ENCODE peak calls at places on chromosome 12, in seven cellular contexts. One of them, this sample, is unnamed.

GRCh38 chr12:48930475-48930874 is 5.2 kb upstream of the FKBP11 start:
- DNase-seq in NCI-H460: no peak
- DNase-seq in activated T-cell treated with anti-CD3 and anti-CD28 coated beads for 24 hours: no peak
- DNase-seq in activated T-helper 1 cell treated with Interleukin-2 at 50 U/mL for 16 hours: no peak
- DNase-seq in HS-27A: no peak
- DNase-seq in SW 1271: no peak
- DNase-seq in activated CD4-positive, alpha-beta T cell treated with anti-CD3 and anti-CD28 coated beads for 36 hours: no peak
- DNase-seq in this sample: no peak

GRCh38 chr12:56955631-56956256 is 1.7 kb downstream of the RDH16 start:
- DNase-seq in NCI-H460: no peak
- DNase-seq in activated T-cell treated with anti-CD3 and anti-CD28 coated beads for 24 hours: no peak
- DNase-seq in activated T-helper 1 cell treated with Interleukin-2 at 50 U/mL for 16 hours: no peak
- DNase-seq in HS-27A: no peak
- DNase-seq in SW 1271: no peak
- DNase-seq in activated CD4-positive, alpha-beta T cell treated with anti-CD3 and anti-CD28 coated beads for 36 hours: no peak
- DNase-seq in this sample: no peak

GRCh38 chr12:101850199-101850598 is 19.4 kb upstream of the GNPTAB start:
- DNase-seq in NCI-H460: no peak
- DNase-seq in activated T-cell treated with anti-CD3 and anti-CD28 coated beads for 24 hours: no peak
- DNase-seq in activated T-helper 1 cell treated with Interleukin-2 at 50 U/mL for 16 hours: no peak
- DNase-seq in HS-27A: no peak
- DNase-seq in SW 1271: no peak
- DNase-seq in activated CD4-positive, alpha-beta T cell treated with anti-CD3 and anti-CD28 coated beads for 36 hours: no peak
- DNase-seq in this sample: no peak

GRCh38 chr12:107329569-107330324 is 236.4 kb upstream of the CRY1 start:
- DNase-seq in NCI-H460: no peak
- DNase-seq in activated T-cell treated with anti-CD3 and anti-CD28 coated beads for 24 hours: no peak
- DNase-seq in activated T-helper 1 cell treated with Interleukin-2 at 50 U/mL for 16 hours: no peak
- DNase-seq in HS-27A: no peak
- DNase-seq in SW 1271: no peak
- DNase-seq in activated CD4-positive, alpha-beta T cell treated with anti-CD3 and anti-CD28 coated beads for 36 hours: no peak
- DNase-seq in this sample: no peak

GRCh38 chr12:12803186-12803585 is 10.0 kb upstream of the DDX47 start:
- DNase-seq in NCI-H460: peak
- DNase-seq in activated T-cell treated with anti-CD3 and anti-CD28 coated beads for 24 hours: no peak
- DNase-seq in activated T-helper 1 cell treated with Interleukin-2 at 50 U/mL for 16 hours: peak
- DNase-seq in HS-27A: no peak
- DNase-seq in SW 1271: peak
- DNase-seq in activated CD4-positive, alpha-beta T cell treated with anti-CD3 and anti-CD28 coated beads for 36 hours: peak
- DNase-seq in this sample: no peak

GRCh38 chr12:211142-211465 is 2.9 kb downstream of the SLC6A12 start:
- DNase-seq in NCI-H460: no peak
- DNase-seq in activated T-cell treated with anti-CD3 and anti-CD28 coated beads for 24 hours: no peak
- DNase-seq in activated T-helper 1 cell treated with Interleukin-2 at 50 U/mL for 16 hours: no peak
- DNase-seq in HS-27A: no peak
- DNase-seq in SW 1271: no peak
- DNase-seq in activated CD4-positive, alpha-beta T cell treated with anti-CD3 and anti-CD28 coated beads for 36 hours: no peak
- DNase-seq in this sample: no peak

GRCh38 chr12:45299132-45299692 is 83.3 kb downstream of the ANO6 start:
- DNase-seq in NCI-H460: no peak
- DNase-seq in activated T-cell treated with anti-CD3 and anti-CD28 coated beads for 24 hours: no peak
- DNase-seq in activated T-helper 1 cell treated with Interleukin-2 at 50 U/mL for 16 hours: no peak
- DNase-seq in HS-27A: peak
- DNase-seq in SW 1271: peak
- DNase-seq in activated CD4-positive, alpha-beta T cell treated with anti-CD3 and anti-CD28 coated beads for 36 hours: no peak
- DNase-seq in this sample: no peak

GRCh38 chr12:46546634-46547273 is 174.2 kb upstream of the SLC38A2 start:
- DNase-seq in NCI-H460: no peak
- DNase-seq in activated T-cell treated with anti-CD3 and anti-CD28 coated beads for 24 hours: no peak
- DNase-seq in activated T-helper 1 cell treated with Interleukin-2 at 50 U/mL for 16 hours: no peak
- DNase-seq in HS-27A: no peak
- DNase-seq in SW 1271: no peak
- DNase-seq in activated CD4-positive, alpha-beta T cell treated with anti-CD3 and anti-CD28 coated beads for 36 hours: peak
- DNase-seq in this sample: no peak

GRCh38 chr12:76942276-76942675 is 63.5 kb upstream of the CSRP2 start:
- DNase-seq in NCI-H460: no peak
- DNase-seq in activated T-cell treated with anti-CD3 and anti-CD28 coated beads for 24 hours: no peak
- DNase-seq in activated T-helper 1 cell treated with Interleukin-2 at 50 U/mL for 16 hours: no peak
- DNase-seq in HS-27A: no peak
- DNase-seq in SW 1271: no peak
- DNase-seq in activated CD4-positive, alpha-beta T cell treated with anti-CD3 and anti-CD28 coated beads for 36 hours: no peak
- DNase-seq in this sample: no peak

GRCh38 chr12:105773501-105773900 is 365.3 kb downstream of the NUAK1 start:
- DNase-seq in NCI-H460: no peak
- DNase-seq in activated T-cell treated with anti-CD3 and anti-CD28 coated beads for 24 hours: no peak
- DNase-seq in activated T-helper 1 cell treated with Interleukin-2 at 50 U/mL for 16 hours: no peak
- DNase-seq in HS-27A: no peak
- DNase-seq in SW 1271: no peak
- DNase-seq in activated CD4-positive, alpha-beta T cell treated with anti-CD3 and anti-CD28 coated beads for 36 hours: no peak
- DNase-seq in this sample: no peak

GRCh38 chr12:40446385-40446784 is 221.6 kb downstream of the LRRK2 start:
- DNase-seq in NCI-H460: peak
- DNase-seq in activated T-cell treated with anti-CD3 and anti-CD28 coated beads for 24 hours: no peak
- DNase-seq in activated T-helper 1 cell treated with Interleukin-2 at 50 U/mL for 16 hours: no peak
- DNase-seq in HS-27A: no peak
- DNase-seq in SW 1271: peak
- DNase-seq in activated CD4-positive, alpha-beta T cell treated with anti-CD3 and anti-CD28 coated beads for 36 hours: no peak
- DNase-seq in this sample: no peak

GRCh38 chr12:5648692-5649338 is 216.9 kb downstream of the NTF3 start:
- DNase-seq in NCI-H460: peak
- DNase-seq in activated T-cell treated with anti-CD3 and anti-CD28 coated beads for 24 hours: no peak
- DNase-seq in activated T-helper 1 cell treated with Interleukin-2 at 50 U/mL for 16 hours: no peak
- DNase-seq in HS-27A: no peak
- DNase-seq in SW 1271: peak
- DNase-seq in activated CD4-positive, alpha-beta T cell treated with anti-CD3 and anti-CD28 coated beads for 36 hours: no peak
- DNase-seq in this sample: no peak

GRCh38 chr12:86551146-86551571 is 295.0 kb upstream of the MGAT4C start:
- DNase-seq in NCI-H460: no peak
- DNase-seq in activated T-cell treated with anti-CD3 and anti-CD28 coated beads for 24 hours: no peak
- DNase-seq in activated T-helper 1 cell treated with Interleukin-2 at 50 U/mL for 16 hours: no peak
- DNase-seq in HS-27A: no peak
- DNase-seq in SW 1271: no peak
- DNase-seq in activated CD4-positive, alpha-beta T cell treated with anti-CD3 and anti-CD28 coated beads for 36 hours: no peak
- DNase-seq in this sample: no peak

GRCh38 chr12:22275847-22276246 is 58.7 kb downstream of the ST8SIA1 start:
- DNase-seq in NCI-H460: no peak
- DNase-seq in activated T-cell treated with anti-CD3 and anti-CD28 coated beads for 24 hours: no peak
- DNase-seq in activated T-helper 1 cell treated with Interleukin-2 at 50 U/mL for 16 hours: no peak
- DNase-seq in HS-27A: peak
- DNase-seq in SW 1271: peak
- DNase-seq in activated CD4-positive, alpha-beta T cell treated with anti-CD3 and anti-CD28 coated beads for 36 hours: no peak
- DNase-seq in this sample: no peak

GRCh38 chr12:113581342-113581741 is 109.7 kb upstream of the LHX5 start:
- DNase-seq in NCI-H460: no peak
- DNase-seq in activated T-cell treated with anti-CD3 and anti-CD28 coated beads for 24 hours: no peak
- DNase-seq in activated T-helper 1 cell treated with Interleukin-2 at 50 U/mL for 16 hours: no peak
- DNase-seq in HS-27A: no peak
- DNase-seq in SW 1271: no peak
- DNase-seq in activated CD4-positive, alpha-beta T cell treated with anti-CD3 and anti-CD28 coated beads for 36 hours: no peak
- DNase-seq in this sample: no peak

GRCh38 chr12:52528641-52529143 is 8.5 kb upstream of the KRT5 start:
- DNase-seq in NCI-H460: no peak
- DNase-seq in activated T-cell treated with anti-CD3 and anti-CD28 coated beads for 24 hours: no peak
- DNase-seq in activated T-helper 1 cell treated with Interleukin-2 at 50 U/mL for 16 hours: no peak
- DNase-seq in HS-27A: no peak
- DNase-seq in SW 1271: no peak
- DNase-seq in activated CD4-positive, alpha-beta T cell treated with anti-CD3 and anti-CD28 coated beads for 36 hours: no peak
- DNase-seq in this sample: no peak

GRCh38 chr12:52633383-52633782 is 15.0 kb upstream of the KRT73 start:
- DNase-seq in NCI-H460: no peak
- DNase-seq in activated T-cell treated with anti-CD3 and anti-CD28 coated beads for 24 hours: no peak
- DNase-seq in activated T-helper 1 cell treated with Interleukin-2 at 50 U/mL for 16 hours: no peak
- DNase-seq in HS-27A: no peak
- DNase-seq in SW 1271: no peak
- DNase-seq in activated CD4-positive, alpha-beta T cell treated with anti-CD3 and anti-CD28 coated beads for 36 hours: no peak
- DNase-seq in this sample: no peak

GRCh38 chr12:105347486-105347885 is 17.0 kb downstream of the C12orf75 start:
- DNase-seq in NCI-H460: no peak
- DNase-seq in activated T-cell treated with anti-CD3 and anti-CD28 coated beads for 24 hours: no peak
- DNase-seq in activated T-helper 1 cell treated with Interleukin-2 at 50 U/mL for 16 hours: no peak
- DNase-seq in HS-27A: no peak
- DNase-seq in SW 1271: no peak
- DNase-seq in activated CD4-positive, alpha-beta T cell treated with anti-CD3 and anti-CD28 coated beads for 36 hours: no peak
- DNase-seq in this sample: no peak

GRCh38 chr12:109304485-109304884 is 4.6 kb downstream of the FOXN4 start:
- DNase-seq in NCI-H460: no peak
- DNase-seq in activated T-cell treated with anti-CD3 and anti-CD28 coated beads for 24 hours: no peak
- DNase-seq in activated T-helper 1 cell treated with Interleukin-2 at 50 U/mL for 16 hours: no peak
- DNase-seq in HS-27A: no peak
- DNase-seq in SW 1271: no peak
- DNase-seq in activated CD4-positive, alpha-beta T cell treated with anti-CD3 and anti-CD28 coated beads for 36 hours: no peak
- DNase-seq in this sample: no peak

GRCh38 chr12:12327802-12328201 is 22.2 kb downstream of the MANSC1 start:
- DNase-seq in NCI-H460: peak
- DNase-seq in activated T-cell treated with anti-CD3 and anti-CD28 coated beads for 24 hours: no peak
- DNase-seq in activated T-helper 1 cell treated with Interleukin-2 at 50 U/mL for 16 hours: no peak
- DNase-seq in HS-27A: no peak
- DNase-seq in SW 1271: peak
- DNase-seq in activated CD4-positive, alpha-beta T cell treated with anti-CD3 and anti-CD28 coated beads for 36 hours: no peak
- DNase-seq in this sample: no peak

GRCh38 chr12:78951746-78952532 is 87.4 kb downstream of the SYT1 start:
- DNase-seq in NCI-H460: no peak
- DNase-seq in activated T-cell treated with anti-CD3 and anti-CD28 coated beads for 24 hours: no peak
- DNase-seq in activated T-helper 1 cell treated with Interleukin-2 at 50 U/mL for 16 hours: no peak
- DNase-seq in HS-27A: no peak
- DNase-seq in SW 1271: no peak
- DNase-seq in activated CD4-positive, alpha-beta T cell treated with anti-CD3 and anti-CD28 coated beads for 36 hours: no peak
- DNase-seq in this sample: no peak

GRCh38 chr12:4763549-4763948 is 43.3 kb downstream of the GALNT8 start:
- DNase-seq in NCI-H460: peak
- DNase-seq in activated T-cell treated with anti-CD3 and anti-CD28 coated beads for 24 hours: no peak
- DNase-seq in activated T-helper 1 cell treated with Interleukin-2 at 50 U/mL for 16 hours: no peak
- DNase-seq in HS-27A: no peak
- DNase-seq in SW 1271: no peak
- DNase-seq in activated CD4-positive, alpha-beta T cell treated with anti-CD3 and anti-CD28 coated beads for 36 hours: peak
- DNase-seq in this sample: no peak

GRCh38 chr12:91601057-91601456 is 418.4 kb upstream of the DCN start:
- DNase-seq in NCI-H460: no peak
- DNase-seq in activated T-cell treated with anti-CD3 and anti-CD28 coated beads for 24 hours: no peak
- DNase-seq in activated T-helper 1 cell treated with Interleukin-2 at 50 U/mL for 16 hours: no peak
- DNase-seq in HS-27A: no peak
- DNase-seq in SW 1271: no peak
- DNase-seq in activated CD4-positive, alpha-beta T cell treated with anti-CD3 and anti-CD28 coated beads for 36 hours: no peak
- DNase-seq in this sample: no peak

GRCh38 chr12:126742326-126742725 is 1524.6 kb upstream of the TMEM132C start:
- DNase-seq in NCI-H460: no peak
- DNase-seq in activated T-cell treated with anti-CD3 and anti-CD28 coated beads for 24 hours: no peak
- DNase-seq in activated T-helper 1 cell treated with Interleukin-2 at 50 U/mL for 16 hours: no peak
- DNase-seq in HS-27A: no peak
- DNase-seq in SW 1271: no peak
- DNase-seq in activated CD4-positive, alpha-beta T cell treated with anti-CD3 and anti-CD28 coated beads for 36 hours: no peak
- DNase-seq in this sample: no peak

GRCh38 chr12:130418261-130418660 is 80.6 kb downstream of the PIWIL1 start:
- DNase-seq in NCI-H460: no peak
- DNase-seq in activated T-cell treated with anti-CD3 and anti-CD28 coated beads for 24 hours: no peak
- DNase-seq in activated T-helper 1 cell treated with Interleukin-2 at 50 U/mL for 16 hours: no peak
- DNase-seq in HS-27A: no peak
- DNase-seq in SW 1271: no peak
- DNase-seq in activated CD4-positive, alpha-beta T cell treated with anti-CD3 and anti-CD28 coated beads for 36 hours: no peak
- DNase-seq in this sample: no peak

GRCh38 chr12:108598553-108599250 is 818 bp upstream of the TMEM119 start:
- DNase-seq in NCI-H460: no peak
- DNase-seq in activated T-cell treated with anti-CD3 and anti-CD28 coated beads for 24 hours: no peak
- DNase-seq in activated T-helper 1 cell treated with Interleukin-2 at 50 U/mL for 16 hours: no peak
- DNase-seq in HS-27A: no peak
- DNase-seq in SW 1271: no peak
- DNase-seq in activated CD4-positive, alpha-beta T cell treated with anti-CD3 and anti-CD28 coated beads for 36 hours: no peak
- DNase-seq in this sample: no peak

GRCh38 chr12:92927436-92928116 is 1.5 kb downstream of the EEA1 start:
- DNase-seq in NCI-H460: peak
- DNase-seq in activated T-cell treated with anti-CD3 and anti-CD28 coated beads for 24 hours: no peak
- DNase-seq in activated T-helper 1 cell treated with Interleukin-2 at 50 U/mL for 16 hours: no peak
- DNase-seq in HS-27A: peak
- DNase-seq in SW 1271: peak
- DNase-seq in activated CD4-positive, alpha-beta T cell treated with anti-CD3 and anti-CD28 coated beads for 36 hours: no peak
- DNase-seq in this sample: peak

GRCh38 chr12:66822961-66823360 is 144.1 kb upstream of the GRIP1 start:
- DNase-seq in NCI-H460: no peak
- DNase-seq in activated T-cell treated with anti-CD3 and anti-CD28 coated beads for 24 hours: no peak
- DNase-seq in activated T-helper 1 cell treated with Interleukin-2 at 50 U/mL for 16 hours: no peak
- DNase-seq in HS-27A: no peak
- DNase-seq in SW 1271: no peak
- DNase-seq in activated CD4-positive, alpha-beta T cell treated with anti-CD3 and anti-CD28 coated beads for 36 hours: no peak
- DNase-seq in this sample: no peak

GRCh38 chr12:132133952-132134652 is 10.0 kb downstream of the DDX51 start:
- DNase-seq in NCI-H460: no peak
- DNase-seq in activated T-cell treated with anti-CD3 and anti-CD28 coated beads for 24 hours: no peak
- DNase-seq in activated T-helper 1 cell treated with Interleukin-2 at 50 U/mL for 16 hours: no peak
- DNase-seq in HS-27A: no peak
- DNase-seq in SW 1271: no peak
- DNase-seq in activated CD4-positive, alpha-beta T cell treated with anti-CD3 and anti-CD28 coated beads for 36 hours: no peak
- DNase-seq in this sample: no peak

GRCh38 chr12:98149270-98149669 is 366.1 kb upstream of the TMPO start:
- DNase-seq in NCI-H460: no peak
- DNase-seq in activated T-cell treated with anti-CD3 and anti-CD28 coated beads for 24 hours: no peak
- DNase-seq in activated T-helper 1 cell treated with Interleukin-2 at 50 U/mL for 16 hours: no peak
- DNase-seq in HS-27A: no peak
- DNase-seq in SW 1271: no peak
- DNase-seq in activated CD4-positive, alpha-beta T cell treated with anti-CD3 and anti-CD28 coated beads for 36 hours: no peak
- DNase-seq in this sample: no peak

GRCh38 chr12:19739195-19739776 is 300.0 kb downstream of the AEBP2 start:
- DNase-seq in NCI-H460: peak
- DNase-seq in activated T-cell treated with anti-CD3 and anti-CD28 coated beads for 24 hours: peak
- DNase-seq in activated T-helper 1 cell treated with Interleukin-2 at 50 U/mL for 16 hours: no peak
- DNase-seq in HS-27A: peak
- DNase-seq in SW 1271: peak
- DNase-seq in activated CD4-positive, alpha-beta T cell treated with anti-CD3 and anti-CD28 coated beads for 36 hours: peak
- DNase-seq in this sample: peak

GRCh38 chr12:30746190-30746589 is 8.6 kb downstream of the CAPRIN2 start:
- DNase-seq in NCI-H460: no peak
- DNase-seq in activated T-cell treated with anti-CD3 and anti-CD28 coated beads for 24 hours: no peak
- DNase-seq in activated T-helper 1 cell treated with Interleukin-2 at 50 U/mL for 16 hours: no peak
- DNase-seq in HS-27A: no peak
- DNase-seq in SW 1271: no peak
- DNase-seq in activated CD4-positive, alpha-beta T cell treated with anti-CD3 and anti-CD28 coated beads for 36 hours: no peak
- DNase-seq in this sample: no peak

GRCh38 chr12:124828264-124829007 is 35.2 kb downstream of the SCARB1 start:
- DNase-seq in NCI-H460: no peak
- DNase-seq in activated T-cell treated with anti-CD3 and anti-CD28 coated beads for 24 hours: no peak
- DNase-seq in activated T-helper 1 cell treated with Interleukin-2 at 50 U/mL for 16 hours: no peak
- DNase-seq in HS-27A: peak
- DNase-seq in SW 1271: no peak
- DNase-seq in activated CD4-positive, alpha-beta T cell treated with anti-CD3 and anti-CD28 coated beads for 36 hours: no peak
- DNase-seq in this sample: no peak

GRCh38 chr12:12333980-12334709 is 15.9 kb downstream of the MANSC1 start:
- DNase-seq in NCI-H460: no peak
- DNase-seq in activated T-cell treated with anti-CD3 and anti-CD28 coated beads for 24 hours: peak
- DNase-seq in activated T-helper 1 cell treated with Interleukin-2 at 50 U/mL for 16 hours: peak
- DNase-seq in HS-27A: no peak
- DNase-seq in SW 1271: peak
- DNase-seq in activated CD4-positive, alpha-beta T cell treated with anti-CD3 and anti-CD28 coated beads for 36 hours: peak
- DNase-seq in this sample: no peak

GRCh38 chr12:79127268-79127895 is 262.8 kb downstream of the SYT1 start:
- DNase-seq in NCI-H460: peak
- DNase-seq in activated T-cell treated with anti-CD3 and anti-CD28 coated beads for 24 hours: no peak
- DNase-seq in activated T-helper 1 cell treated with Interleukin-2 at 50 U/mL for 16 hours: no peak
- DNase-seq in HS-27A: peak
- DNase-seq in SW 1271: peak
- DNase-seq in activated CD4-positive, alpha-beta T cell treated with anti-CD3 and anti-CD28 coated beads for 36 hours: no peak
- DNase-seq in this sample: no peak

GRCh38 chr12:119578112-119578511 is 15.5 kb upstream of the TMEM233 start:
- DNase-seq in NCI-H460: no peak
- DNase-seq in activated T-cell treated with anti-CD3 and anti-CD28 coated beads for 24 hours: no peak
- DNase-seq in activated T-helper 1 cell treated with Interleukin-2 at 50 U/mL for 16 hours: no peak
- DNase-seq in HS-27A: no peak
- DNase-seq in SW 1271: no peak
- DNase-seq in activated CD4-positive, alpha-beta T cell treated with anti-CD3 and anti-CD28 coated beads for 36 hours: peak
- DNase-seq in this sample: no peak

GRCh38 chr12:11885261-11886038 is 185.3 kb upstream of the BCL2L14 start:
- DNase-seq in NCI-H460: no peak
- DNase-seq in activated T-cell treated with anti-CD3 and anti-CD28 coated beads for 24 hours: no peak
- DNase-seq in activated T-helper 1 cell treated with Interleukin-2 at 50 U/mL for 16 hours: no peak
- DNase-seq in HS-27A: no peak
- DNase-seq in SW 1271: no peak
- DNase-seq in activated CD4-positive, alpha-beta T cell treated with anti-CD3 and anti-CD28 coated beads for 36 hours: no peak
- DNase-seq in this sample: no peak

This sample was measured in glomerular endothelial cell.